ENCODE peak calls at places on chromosomes 2 and 18, in four cellular contexts. One of them, this sample, is unnamed.
A peak's percentile ranks its signal among the peaks of the same experiment; 100 is the strongest.

GRCh38 chr18:48803518-48803917 is 147.2 kb downstream of the SMAD7 start:
- DNase-seq in RWPE2: peak; percentile 28
- DNase-seq in adrenal gland: no peak
- DNase-seq in mammary epithelial cell: no peak
- DNase-seq in this sample: no peak

GRCh38 chr2:121888189-121888557 is 132.7 kb downstream of the TSN start:
- DNase-seq in RWPE2: no peak
- DNase-seq in adrenal gland: no peak
- DNase-seq in mammary epithelial cell: peak; percentile 75
- DNase-seq in this sample: no peak

GRCh38 chr2:219332542-219332941 is at the start of gene RESP18:
- DNase-seq in RWPE2: no peak
- DNase-seq in adrenal gland: no peak
- DNase-seq in mammary epithelial cell: no peak
- DNase-seq in this sample: no peak

GRCh38 chr2:224983719-224984388 is 58.4 kb downstream of the DOCK10 start:
- DNase-seq in RWPE2: no peak
- DNase-seq in adrenal gland: no peak
- DNase-seq in mammary epithelial cell: no peak
- DNase-seq in this sample: no peak

GRCh38 chr18:8757598-8757997 is 52.2 kb downstream of the MTCL1 start:
- DNase-seq in RWPE2: no peak
- DNase-seq in adrenal gland: no peak
- DNase-seq in mammary epithelial cell: no peak
- DNase-seq in this sample: no peak

GRCh38 chr2:46300406-46300832 is 3.2 kb downstream of the EPAS1 start:
- DNase-seq in RWPE2: no peak
- DNase-seq in adrenal gland: no peak
- DNase-seq in mammary epithelial cell: no peak
- DNase-seq in this sample: no peak

GRCh38 chr2:130728549-130729310 is at the start of gene GPR148:
- DNase-seq in RWPE2: no peak
- DNase-seq in adrenal gland: no peak
- DNase-seq in mammary epithelial cell: no peak
- DNase-seq in this sample: no peak

GRCh38 chr2:35821675-35822074 is 533.9 kb upstream of the CRIM1 start:
- DNase-seq in RWPE2: no peak
- DNase-seq in adrenal gland: no peak
- DNase-seq in mammary epithelial cell: no peak
- DNase-seq in this sample: no peak

GRCh38 chr2:165924950-165925349 is 28.6 kb downstream of the TTC21B start:
- DNase-seq in RWPE2: no peak
- DNase-seq in adrenal gland: no peak
- DNase-seq in mammary epithelial cell: no peak
- DNase-seq in this sample: no peak

GRCh38 chr2:41981417-41981816 is 66.4 kb upstream of the PKDCC start:
- DNase-seq in RWPE2: no peak
- DNase-seq in adrenal gland: no peak
- DNase-seq in mammary epithelial cell: no peak
- DNase-seq in this sample: no peak

GRCh38 chr18:61893304-61893970 is 630 bp upstream of the RNF152 start:
- DNase-seq in RWPE2: peak; percentile 52
- DNase-seq in adrenal gland: peak; percentile 58
- DNase-seq in mammary epithelial cell: peak; percentile 37
- DNase-seq in this sample: peak; percentile 61

GRCh38 chr2:207807516-207807915 is 37.8 kb upstream of the FZD5 start:
- DNase-seq in RWPE2: no peak
- DNase-seq in adrenal gland: no peak
- DNase-seq in mammary epithelial cell: no peak
- DNase-seq in this sample: no peak

GRCh38 chr2:170739507-170740046 is 24.4 kb downstream of the SP5 start:
- DNase-seq in RWPE2: no peak
- DNase-seq in adrenal gland: no peak
- DNase-seq in mammary epithelial cell: peak; percentile 33
- DNase-seq in this sample: no peak

GRCh38 chr2:71003396-71003795 is 8.7 kb upstream of the TEX261 start:
- DNase-seq in RWPE2: no peak
- DNase-seq in adrenal gland: no peak
- DNase-seq in mammary epithelial cell: no peak
- DNase-seq in this sample: no peak

GRCh38 chr2:99806758-99807157 is 316.9 kb upstream of the REV1 start:
- DNase-seq in RWPE2: no peak
- DNase-seq in adrenal gland: no peak
- DNase-seq in mammary epithelial cell: no peak
- DNase-seq in this sample: no peak

GRCh38 chr2:238667008-238667407 is 180.9 kb upstream of the TWIST2 start:
- DNase-seq in RWPE2: no peak
- DNase-seq in adrenal gland: no peak
- DNase-seq in mammary epithelial cell: no peak
- DNase-seq in this sample: no peak

GRCh38 chr18:45753251-45753650 is 29.3 kb downstream of the SLC14A1 start:
- DNase-seq in RWPE2: no peak
- DNase-seq in adrenal gland: no peak
- DNase-seq in mammary epithelial cell: no peak
- DNase-seq in this sample: no peak

GRCh38 chr2:36318547-36318946 is 37.0 kb upstream of the CRIM1 start:
- DNase-seq in RWPE2: no peak
- DNase-seq in adrenal gland: no peak
- DNase-seq in mammary epithelial cell: no peak
- DNase-seq in this sample: no peak

GRCh38 chr2:159124931-159125467 is 156.6 kb downstream of the TANC1 start:
- DNase-seq in RWPE2: no peak
- DNase-seq in adrenal gland: no peak
- DNase-seq in mammary epithelial cell: no peak
- DNase-seq in this sample: no peak

GRCh38 chr18:21242141-21243040 is at the start of gene GREB1L:
- DNase-seq in RWPE2: peak; percentile 62
- DNase-seq in adrenal gland: peak; percentile 31
- DNase-seq in mammary epithelial cell: peak; percentile 76
- DNase-seq in this sample: peak; percentile 70

GRCh38 chr2:127196549-127196948 is 23.6 kb downstream of the CYP27C1 start:
- DNase-seq in RWPE2: no peak
- DNase-seq in adrenal gland: no peak
- DNase-seq in mammary epithelial cell: no peak
- DNase-seq in this sample: no peak

GRCh38 chr18:28511421-28511821 is 334.5 kb upstream of the CDH2 start:
- DNase-seq in RWPE2: no peak
- DNase-seq in adrenal gland: no peak
- DNase-seq in mammary epithelial cell: peak; percentile 55
- DNase-seq in this sample: no peak

GRCh38 chr2:37344453-37345361 is at the start of gene QPCT:
- DNase-seq in RWPE2: no peak
- DNase-seq in adrenal gland: peak; percentile 78
- DNase-seq in mammary epithelial cell: no peak
- DNase-seq in this sample: peak; percentile 37

GRCh38 chr2:37348155-37348554 is 3.7 kb downstream of the QPCT start:
- DNase-seq in RWPE2: no peak
- DNase-seq in adrenal gland: no peak
- DNase-seq in mammary epithelial cell: no peak
- DNase-seq in this sample: no peak

GRCh38 chr2:37340637-37341036 is 3.8 kb upstream of the QPCT start:
- DNase-seq in RWPE2: no peak
- DNase-seq in adrenal gland: no peak
- DNase-seq in mammary epithelial cell: no peak
- DNase-seq in this sample: no peak

GRCh38 chr2:37342636-37343211 is 1.7 kb upstream of the QPCT start:
- DNase-seq in RWPE2: no peak
- DNase-seq in adrenal gland: no peak
- DNase-seq in mammary epithelial cell: no peak
- DNase-seq in this sample: no peak

DNA sequence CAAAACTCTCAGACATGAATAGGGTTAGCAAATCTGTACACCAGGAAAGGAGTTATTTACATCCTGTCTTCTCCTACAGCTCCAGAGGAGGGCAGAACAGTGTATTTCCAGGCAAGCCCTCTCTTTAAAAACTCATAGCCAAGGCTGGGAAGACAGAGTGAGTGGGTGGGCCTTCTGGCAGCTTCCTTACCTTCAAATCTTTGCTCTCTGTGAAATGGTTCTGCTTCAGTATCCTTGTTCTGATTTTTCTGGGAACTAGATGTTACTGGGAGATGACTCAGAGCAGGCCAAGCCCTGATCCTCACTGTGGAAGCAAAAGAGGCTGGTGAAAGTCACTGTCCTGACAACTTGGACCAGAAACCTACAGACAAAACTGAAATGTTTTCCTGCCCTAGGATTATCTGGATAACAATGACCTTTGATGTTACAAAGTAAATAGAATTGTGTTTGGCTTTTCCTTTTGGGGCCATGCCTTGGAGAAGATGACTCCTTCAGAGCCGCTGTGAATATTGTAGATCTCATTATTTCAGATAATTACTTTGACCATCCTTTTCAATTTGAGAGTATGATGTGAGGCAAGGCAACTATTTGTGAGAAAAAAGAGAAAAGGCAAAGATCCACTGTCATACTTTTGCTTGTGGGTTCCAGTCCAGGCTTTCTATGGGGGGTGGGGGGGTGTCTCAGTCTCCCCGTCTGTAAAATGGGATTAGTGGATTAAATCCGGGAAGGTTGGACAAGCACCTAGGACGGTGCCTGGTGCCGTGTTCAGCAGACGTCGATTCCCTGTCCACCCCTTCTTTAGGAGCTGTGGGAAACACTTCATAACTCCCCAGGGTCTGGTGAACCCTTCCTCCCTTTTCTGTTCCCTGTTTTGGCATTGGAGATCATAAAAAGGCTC is 644 bp upstream of the QPCT start:
- DNase-seq in RWPE2: no peak
- DNase-seq in adrenal gland: peak; percentile 57
- DNase-seq in mammary epithelial cell: peak; percentile 28
- DNase-seq in this sample: peak; percentile 58
- TF ChIP-seq CTCF in RWPE2: peak; percentile 32
- TF ChIP-seq CTCF in adrenal gland: peak; percentile 42
- TF ChIP-seq CTCF in mammary epithelial cell: peak; percentile 51
- TF ChIP-seq CTCF in this sample: peak; percentile 18

DNA sequence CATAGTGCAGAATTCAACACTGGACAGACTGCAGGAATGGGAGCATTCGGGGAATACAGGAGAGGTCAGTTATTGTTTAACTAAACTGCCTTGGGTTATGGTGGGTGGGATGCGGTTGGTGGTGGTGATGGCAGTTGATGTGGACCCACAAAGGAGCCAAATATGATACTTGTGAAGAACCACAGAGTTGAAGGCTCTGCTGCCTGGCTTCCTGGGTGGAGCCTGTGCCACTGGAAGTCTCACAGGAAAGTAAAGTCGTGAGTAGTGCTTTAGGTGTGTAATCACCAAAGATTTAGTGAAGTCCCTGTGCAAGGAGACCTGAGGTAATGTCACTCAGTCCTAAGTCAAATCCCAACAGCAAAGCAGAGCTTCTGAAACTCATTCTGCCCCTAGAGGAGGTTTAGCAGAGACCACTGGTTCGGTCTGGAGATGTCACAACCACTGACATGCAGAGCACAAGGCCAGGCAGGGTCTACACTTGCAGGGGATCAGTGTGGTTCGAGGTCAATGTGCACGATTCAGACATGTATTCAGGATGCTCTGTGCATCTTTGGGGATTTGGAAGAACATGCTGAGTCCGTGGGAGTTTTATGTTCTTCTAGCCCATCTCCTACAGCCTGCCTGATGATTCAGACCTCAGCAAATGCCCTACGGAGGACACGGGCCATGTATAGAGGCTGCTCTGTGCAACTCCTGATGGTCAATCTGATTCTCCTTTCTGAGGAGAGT is 1150.9 kb downstream of the RPIA start:
- DNase-seq in RWPE2: no peak
- DNase-seq in adrenal gland: no peak
- DNase-seq in mammary epithelial cell: no peak
- DNase-seq in this sample: no peak
- TF ChIP-seq CTCF in RWPE2: no peak
- TF ChIP-seq CTCF in adrenal gland: no peak
- TF ChIP-seq CTCF in mammary epithelial cell: no peak
- TF ChIP-seq CTCF in this sample: no peak

GRCh38 chr2:49286045-49286444 is 131.7 kb upstream of the FSHR start:
- DNase-seq in RWPE2: no peak
- DNase-seq in adrenal gland: no peak
- DNase-seq in mammary epithelial cell: no peak
- DNase-seq in this sample: no peak
- TF ChIP-seq CTCF in RWPE2: no peak
- TF ChIP-seq CTCF in adrenal gland: no peak
- TF ChIP-seq CTCF in mammary epithelial cell: no peak
- TF ChIP-seq CTCF in this sample: no peak

GRCh38 chr2:185738679-185739472 is at the start of gene FSIP2:
- DNase-seq in RWPE2: peak; percentile 47
- DNase-seq in adrenal gland: peak; percentile 79
- DNase-seq in mammary epithelial cell: peak; percentile 74
- DNase-seq in this sample: peak; percentile 40
- TF ChIP-seq CTCF in RWPE2: peak; percentile 82
- TF ChIP-seq CTCF in adrenal gland: peak; percentile 93
- TF ChIP-seq CTCF in mammary epithelial cell: peak; percentile 100
- TF ChIP-seq CTCF in this sample: peak; percentile 47

DNA sequence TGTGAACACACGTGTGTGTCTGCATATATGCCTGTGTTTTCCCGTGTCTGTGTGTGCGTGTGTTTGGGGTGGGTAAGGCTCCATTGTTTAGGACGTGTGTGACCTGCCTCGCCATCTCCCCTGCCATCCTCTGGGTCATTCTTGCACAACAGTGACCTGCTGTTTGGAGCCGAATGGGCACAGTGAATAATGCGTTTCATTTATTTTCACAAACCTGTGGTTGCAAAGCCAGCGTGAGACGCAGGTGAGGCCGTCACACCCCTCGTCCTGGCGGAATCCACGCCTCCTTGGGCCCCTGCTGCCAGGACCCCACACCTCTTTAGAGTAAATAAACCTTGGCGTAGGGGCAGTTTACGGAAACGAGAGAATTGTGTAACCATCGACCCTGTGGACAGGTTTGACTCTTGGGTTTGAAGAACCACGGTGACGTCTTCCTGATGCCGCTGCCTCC is 80.9 kb downstream of the RTP5 start:
- DNase-seq in RWPE2: peak; percentile 22
- DNase-seq in adrenal gland: no peak
- DNase-seq in mammary epithelial cell: no peak
- DNase-seq in this sample: no peak
- TF ChIP-seq CTCF in RWPE2: no peak
- TF ChIP-seq CTCF in adrenal gland: no peak
- TF ChIP-seq CTCF in mammary epithelial cell: no peak
- TF ChIP-seq CTCF in this sample: no peak

This sample was measured in dorsolateral prefrontal cortex.